ENCODE peak calls at places on chromosome 6, in ten cellular contexts. One of them, this sample, is unnamed.

GRCh38 chr6:35737413-35738211 is 780 bp downstream of the ARMC12 start:
- DNase-seq in HepG2: peak; percentile 87
- DNase-seq in A549: peak; percentile 78
- DNase-seq in endothelial cell of umbilical vein: peak; percentile 77
- DNase-seq in HCT116: peak; percentile 65
- DNase-seq in K562: peak; percentile 83
- DNase-seq in WTC11: no peak
- DNase-seq in GM12878: no peak
- DNase-seq in SK-N-SH: peak; percentile 79
- DNase-seq in H1: no peak
- DNase-seq in this sample: peak; percentile 88

GRCh38 chr6:124854338-124854922 is 107.8 kb upstream of the RNF217 start:
- DNase-seq in GM12878: no peak
- DNase-seq in HCT116: no peak
- DNase-seq in H1: no peak
- DNase-seq in endothelial cell of umbilical vein: peak; percentile 16
- DNase-seq in SK-N-SH: no peak
- DNase-seq in WTC11: no peak
- DNase-seq in HepG2: no peak
- DNase-seq in A549: no peak
- DNase-seq in K562: no peak
- DNase-seq in this sample: no peak

GRCh38 chr6:123625697-123626096 is 11.1 kb downstream of the TRDN start:
- DNase-seq in endothelial cell of umbilical vein: no peak
- DNase-seq in HCT116: no peak
- DNase-seq in SK-N-SH: no peak
- DNase-seq in HepG2: no peak
- DNase-seq in A549: no peak
- DNase-seq in K562: no peak
- DNase-seq in WTC11: no peak
- DNase-seq in H1: no peak
- DNase-seq in GM12878: no peak
- DNase-seq in this sample: no peak

GRCh38 chr6:45109551-45109950 is 218.6 kb upstream of the RUNX2 start:
- DNase-seq in GM12878: no peak
- DNase-seq in A549: no peak
- DNase-seq in endothelial cell of umbilical vein: no peak
- DNase-seq in HCT116: no peak
- DNase-seq in WTC11: no peak
- DNase-seq in H1: no peak
- DNase-seq in SK-N-SH: no peak
- DNase-seq in K562: no peak
- DNase-seq in HepG2: no peak
- DNase-seq in this sample: no peak

GRCh38 chr6:156839591-156840001 is 62.4 kb downstream of the ARID1B start:
- DNase-seq in SK-N-SH: no peak
- DNase-seq in H1: no peak
- DNase-seq in HCT116: no peak
- DNase-seq in K562: peak; percentile 66
- DNase-seq in WTC11: no peak
- DNase-seq in GM12878: no peak
- DNase-seq in HepG2: no peak
- DNase-seq in endothelial cell of umbilical vein: peak; percentile 32
- DNase-seq in A549: no peak
- DNase-seq in this sample: no peak

GRCh38 chr6:37503486-37503980 is 3.8 kb upstream of the CCDC167 start:
- DNase-seq in GM12878: no peak
- DNase-seq in H1: no peak
- DNase-seq in A549: no peak
- DNase-seq in SK-N-SH: peak; percentile 49
- DNase-seq in HepG2: no peak
- DNase-seq in WTC11: no peak
- DNase-seq in K562: no peak
- DNase-seq in HCT116: no peak
- DNase-seq in endothelial cell of umbilical vein: no peak
- DNase-seq in this sample: peak; percentile 42

GRCh38 chr6:16471222-16471784 is 232.9 kb downstream of the GMPR start:
- DNase-seq in GM12878: peak; percentile 76
- DNase-seq in H1: no peak
- DNase-seq in HepG2: no peak
- DNase-seq in HCT116: no peak
- DNase-seq in K562: no peak
- DNase-seq in SK-N-SH: no peak
- DNase-seq in endothelial cell of umbilical vein: no peak
- DNase-seq in A549: no peak
- DNase-seq in WTC11: no peak
- DNase-seq in this sample: no peak

GRCh38 chr6:99606670-99607415 is at the start of gene PRDM13:
- DNase-seq in HCT116: no peak
- DNase-seq in K562: no peak
- DNase-seq in WTC11: peak; percentile 48
- DNase-seq in A549: no peak
- DNase-seq in GM12878: no peak
- DNase-seq in H1: no peak
- DNase-seq in endothelial cell of umbilical vein: no peak
- DNase-seq in HepG2: no peak
- DNase-seq in SK-N-SH: no peak
- DNase-seq in this sample: no peak

DNA sequence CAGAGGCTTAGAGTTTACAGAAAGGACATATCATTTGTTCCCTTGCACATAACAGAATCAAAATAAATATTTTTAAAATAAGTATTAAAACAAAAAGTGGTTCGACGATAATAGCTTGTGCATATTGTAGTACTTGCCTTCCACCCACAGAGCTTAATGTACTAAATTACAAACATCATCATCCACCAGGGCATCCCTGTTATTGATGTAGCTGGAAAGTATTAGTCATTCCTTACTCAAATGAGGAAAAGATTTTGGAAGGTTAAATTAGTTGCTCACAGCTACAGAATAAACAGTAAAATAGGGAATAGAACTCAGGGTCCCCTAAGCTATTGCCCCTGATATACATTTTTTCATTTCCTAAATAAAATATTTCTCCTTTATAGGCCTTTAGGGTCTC is 150.3 kb downstream of the PTPRK start:
- DNase-seq in WTC11: no peak
- DNase-seq in A549: no peak
- DNase-seq in GM12878: no peak
- DNase-seq in HCT116: no peak
- DNase-seq in SK-N-SH: no peak
- DNase-seq in H1: no peak
- DNase-seq in endothelial cell of umbilical vein: peak; percentile 71
- DNase-seq in HepG2: peak; percentile 43
- DNase-seq in K562: no peak
- DNase-seq in this sample: no peak
- TF ChIP-seq CTCF in WTC11: no peak
- TF ChIP-seq CTCF in A549: no peak
- TF ChIP-seq CTCF in GM12878: no peak
- TF ChIP-seq CTCF in HCT116: no peak
- TF ChIP-seq CTCF in SK-N-SH: no peak
- TF ChIP-seq CTCF in H1: no peak
- TF ChIP-seq CTCF in endothelial cell of umbilical vein: no peak
- TF ChIP-seq CTCF in HepG2: no peak
- TF ChIP-seq CTCF in K562: no peak
- TF ChIP-seq CTCF in this sample: no peak

DNA sequence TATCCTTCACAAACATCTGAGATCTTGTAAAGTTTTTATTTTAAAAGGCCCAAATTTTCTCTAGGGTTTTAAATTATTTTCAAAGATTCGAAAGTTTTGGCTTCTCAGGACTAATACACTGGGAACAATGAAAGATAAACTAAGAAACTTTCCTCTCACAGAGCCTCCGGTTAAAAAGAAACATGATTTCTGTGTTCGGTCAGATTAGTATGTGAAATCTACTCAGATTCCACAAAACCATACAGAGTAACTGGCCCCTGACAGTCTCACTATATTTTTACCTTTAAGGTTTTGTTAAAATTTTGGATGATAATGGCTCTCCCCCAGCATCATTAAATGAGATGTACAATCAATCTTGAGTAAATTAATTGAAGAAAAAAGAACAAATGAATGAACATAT is 471.0 kb downstream of the COL12A1 start:
- DNase-seq in SK-N-SH: no peak
- DNase-seq in endothelial cell of umbilical vein: no peak
- DNase-seq in WTC11: no peak
- DNase-seq in A549: no peak
- DNase-seq in GM12878: no peak
- DNase-seq in H1: no peak
- DNase-seq in HCT116: no peak
- DNase-seq in K562: no peak
- DNase-seq in HepG2: no peak
- DNase-seq in this sample: no peak
- TF ChIP-seq MAX in SK-N-SH: no peak
- TF ChIP-seq MAX in endothelial cell of umbilical vein: no peak
- TF ChIP-seq MAX in WTC11: no peak
- TF ChIP-seq MAX in A549: no peak
- TF ChIP-seq MAX in GM12878: no peak
- TF ChIP-seq MAX in H1: no peak
- TF ChIP-seq MAX in HCT116: no peak
- TF ChIP-seq MAX in K562: no peak
- TF ChIP-seq MAX in HepG2: no peak
- TF ChIP-seq MAX in this sample: no peak

DNA sequence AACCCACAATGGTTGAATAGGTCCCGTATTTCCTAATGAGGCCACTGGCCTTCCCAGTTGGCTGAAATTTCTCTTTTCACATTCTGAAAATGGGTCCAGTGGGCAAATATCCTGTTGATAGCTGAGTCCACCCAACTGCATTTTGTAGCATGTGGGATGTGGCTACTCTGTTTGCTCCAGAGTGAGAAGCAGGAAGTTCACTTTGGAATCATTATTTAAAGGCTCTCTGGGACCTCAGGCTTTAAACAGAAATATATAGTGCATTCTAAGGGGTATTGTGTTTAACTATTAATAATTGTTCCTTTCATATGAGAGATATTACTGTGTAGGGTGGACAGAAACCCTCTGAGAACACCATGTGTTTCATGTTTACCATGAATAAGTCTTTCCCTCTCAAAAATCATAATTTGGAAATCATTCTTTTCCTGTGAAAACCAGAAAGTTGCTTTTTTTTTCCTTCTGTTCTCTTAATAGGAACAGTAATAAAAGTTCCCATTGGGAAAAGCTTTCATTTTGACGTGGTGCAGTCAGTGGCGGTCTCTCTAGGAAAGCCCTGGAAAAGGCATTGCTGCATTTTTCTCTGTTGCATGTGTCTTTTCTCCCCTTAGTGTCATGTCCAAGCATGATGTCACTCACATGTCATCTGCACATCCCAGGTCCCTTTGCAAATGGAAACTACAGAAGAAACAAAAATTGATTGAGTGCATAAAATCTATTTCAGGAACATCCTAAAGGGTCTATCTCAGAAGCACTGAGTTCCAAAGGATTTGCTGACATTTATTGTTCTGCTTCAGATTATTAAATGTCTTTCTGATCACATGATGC is 208.4 kb downstream of the SOX4 start:
- DNase-seq in K562: no peak
- DNase-seq in HepG2: no peak
- DNase-seq in SK-N-SH: no peak
- DNase-seq in WTC11: no peak
- DNase-seq in endothelial cell of umbilical vein: no peak
- DNase-seq in A549: no peak
- DNase-seq in HCT116: no peak
- DNase-seq in GM12878: no peak
- DNase-seq in H1: no peak
- DNase-seq in this sample: no peak
- TF ChIP-seq CTCF in K562: no peak
- TF ChIP-seq CTCF in HepG2: no peak
- TF ChIP-seq CTCF in SK-N-SH: no peak
- TF ChIP-seq CTCF in WTC11: no peak
- TF ChIP-seq CTCF in endothelial cell of umbilical vein: no peak
- TF ChIP-seq CTCF in A549: no peak
- TF ChIP-seq CTCF in HCT116: no peak
- TF ChIP-seq CTCF in GM12878: no peak
- TF ChIP-seq CTCF in H1: no peak
- TF ChIP-seq CTCF in this sample: no peak

GRCh38 chr6:11110921-11111768 is at the start of gene ERVFRD-1:
- DNase-seq in HCT116: no peak
- DNase-seq in endothelial cell of umbilical vein: no peak
- DNase-seq in K562: peak; percentile 28
- DNase-seq in HepG2: no peak
- DNase-seq in SK-N-SH: no peak
- DNase-seq in H1: no peak
- DNase-seq in WTC11: no peak
- DNase-seq in GM12878: no peak
- DNase-seq in A549: no peak
- DNase-seq in this sample: no peak

GRCh38 chr6:11111769-11112437 is 378 bp upstream of the ERVFRD-1 start:
- DNase-seq in HCT116: no peak
- DNase-seq in WTC11: no peak
- DNase-seq in K562: peak; percentile 55
- DNase-seq in GM12878: no peak
- DNase-seq in SK-N-SH: no peak
- DNase-seq in endothelial cell of umbilical vein: peak; percentile 43
- DNase-seq in A549: no peak
- DNase-seq in HepG2: no peak
- DNase-seq in H1: no peak
- DNase-seq in this sample: peak; percentile 82

DNA sequence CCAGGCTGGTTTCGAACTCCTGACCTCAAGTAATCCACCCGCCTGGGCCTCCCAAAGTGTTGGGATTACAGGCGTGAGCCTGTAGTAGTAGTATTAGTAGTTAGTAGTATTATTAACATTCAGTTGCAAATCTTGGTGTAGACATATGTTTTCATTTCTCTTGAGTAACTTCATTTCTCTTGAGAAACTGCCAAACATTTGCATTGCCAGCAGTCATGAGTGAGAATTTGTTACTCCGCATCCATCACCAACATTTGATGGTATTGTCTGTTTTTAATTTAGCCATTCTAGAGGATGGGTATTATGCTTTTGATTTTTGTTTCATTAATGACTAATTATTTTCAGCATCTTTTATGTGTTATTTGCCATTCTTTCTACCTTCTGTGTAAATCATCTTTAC is 1.5 kb upstream of the ERVFRD-1 start:
- DNase-seq in WTC11: no peak
- DNase-seq in K562: no peak
- DNase-seq in endothelial cell of umbilical vein: no peak
- DNase-seq in H1: no peak
- DNase-seq in HCT116: no peak
- DNase-seq in GM12878: no peak
- DNase-seq in HepG2: no peak
- DNase-seq in A549: no peak
- DNase-seq in SK-N-SH: no peak
- DNase-seq in this sample: no peak
- TF ChIP-seq MAX in WTC11: no peak
- TF ChIP-seq MAX in K562: no peak
- TF ChIP-seq MAX in endothelial cell of umbilical vein: no peak
- TF ChIP-seq MAX in H1: no peak
- TF ChIP-seq MAX in HCT116: no peak
- TF ChIP-seq MAX in GM12878: no peak
- TF ChIP-seq MAX in HepG2: no peak
- TF ChIP-seq MAX in A549: no peak
- TF ChIP-seq MAX in SK-N-SH: no peak
- TF ChIP-seq MAX in this sample: no peak

This sample was measured in NB4.